ENCODE peak calls at places on chromosomes 13 and 19, in six cellular contexts. X is mesendoderm, R is trophoblast cell, L is endothelial cell of umbilical vein, Z is PC-3, I is SK-N-SH. D is an unnamed sample.
A peak's percentile ranks its signal among the peaks of the same experiment; 100 is the strongest.

GRCh38 chr19:51702754-51703654 is 9.9 kb downstream of the SPACA6 start:
- DNase-seq in Z (no peak), X (peak; percentile 91), I (peak; percentile 22), R (peak; percentile 72), L (peak; percentile 15), D (no peak)

GRCh38 chr13:114001331-114002008 is 27.6 kb upstream of the C13orf46 start:
- DNase-seq in R (no peak), Z (no peak), L (no peak), X (no peak), I (no peak), D (no peak)

GRCh38 chr13:44399045-44399444 is 25.4 kb downstream of the SERP2 start:
- DNase-seq in X (no peak), Z (no peak), R (no peak), L (no peak), I (no peak), D (no peak)

GRCh38 chr13:30376426-30377311 is 45.6 kb upstream of the UBE2L5 start:
- DNase-seq in I (no peak), Z (peak; percentile 29), L (no peak), R (no peak), X (no peak), D (no peak)

GRCh38 chr19:13164370-13165090 is 14.3 kb downstream of the IER2 start:
- DNase-seq in X (peak; percentile 99), I (peak; percentile 84), Z (peak; percentile 75), L (peak; percentile 89), R (peak; percentile 31), D (peak; percentile 48)

GRCh38 chr13:71578048-71578447 is 289.0 kb downstream of the DACH1 start:
- DNase-seq in Z (no peak), R (no peak), X (peak; percentile 2), I (no peak), L (no peak), D (no peak)

GRCh38 chr13:40692946-40693345 is 26.5 kb upstream of the FOXO1 start:
- DNase-seq in Z (peak; percentile 18), L (peak; percentile 15), I (no peak), X (no peak), R (peak; percentile 5), D (no peak)

GRCh38 chr13:92074658-92075057 is 676.2 kb downstream of the GPC5 start:
- DNase-seq in Z (peak; percentile 7), R (peak; percentile 4), X (peak; percentile 58), I (peak; percentile 14), L (no peak), D (no peak)

GRCh38 chr13:42073683-42074082 is 25.2 kb downstream of the DGKH start:
- DNase-seq in X (no peak), Z (no peak), R (no peak), L (peak; percentile 41), I (no peak), D (no peak)

GRCh38 chr19:18667531-18668251 is 15.8 kb upstream of the CRTC1 start:
- DNase-seq in Z (no peak), X (no peak), L (no peak), R (peak; percentile 98), I (no peak), D (no peak)

GRCh38 chr19:42601811-42602443 is 7.2 kb upstream of the CEACAM8 start:
- DNase-seq in L (no peak), I (no peak), Z (peak; percentile 44), R (peak; percentile 62), X (peak; percentile 3), D (peak; percentile 53)

GRCh38 chr19:47891622-47891922 is 5.5 kb upstream of the SULT2A1 start:
- DNase-seq in L (no peak), Z (no peak), X (peak; percentile 87), R (no peak), I (peak; percentile 31), D (no peak)

GRCh38 chr19:3463959-3464796 is 16.1 kb downstream of the SMIM24 start:
- DNase-seq in Z (no peak), L (no peak), R (no peak), I (peak; percentile 44), X (no peak), D (no peak)

GRCh38 chr13:114130708-114131580 is 1.5 kb downstream of the RASA3 start:
- DNase-seq in L (peak; percentile 74), X (peak; percentile 90), Z (peak; percentile 70), I (peak; percentile 88), R (no peak), D (peak; percentile 76)

GRCh38 chr19:38392707-38393308 is 4.3 kb downstream of the SPRED3 start:
- DNase-seq in X (peak; percentile 26), R (no peak), L (no peak), Z (peak; percentile 10), I (no peak), D (peak; percentile 45)

GRCh38 chr13:31093145-31093885 is 68.4 kb downstream of the HSPH1 start:
- DNase-seq in X (no peak), L (no peak), Z (no peak), R (peak; percentile 62), I (no peak), D (no peak)

GRCh38 chr19:57317503-57317902 is 2.8 kb upstream of the ZNF543 start:
- DNase-seq in R (peak; percentile 43), Z (no peak), X (no peak), I (peak; percentile 36), L (no peak), D (peak; percentile 26)

GRCh38 chr19:41925208-41926003 is 2.8 kb downstream of the ERFL start:
- DNase-seq in X (no peak), I (no peak), R (no peak), Z (no peak), L (no peak), D (no peak)

GRCh38 chr13:51935326-51936171 is 73.8 kb downstream of the CCDC70 start:
- DNase-seq in I (peak; percentile 49), Z (peak; percentile 44), X (peak; percentile 65), L (no peak), R (peak; percentile 48), D (peak; percentile 25)

GRCh38 chr19:15461694-15462093 is 2.6 kb downstream of the RASAL3 start:
- DNase-seq in I (no peak), Z (no peak), R (no peak), X (no peak), L (no peak), D (no peak)

GRCh38 chr19:9430444-9430843 is 4.9 kb downstream of the ZNF266 start:
- DNase-seq in X (no peak), Z (no peak), I (no peak), L (no peak), R (no peak), D (no peak)

GRCh38 chr13:100707818-100708740 is 33.5 kb upstream of the TMTC4 start:
- DNase-seq in I (no peak), X (no peak), Z (peak; percentile 2), L (no peak), R (no peak), D (no peak)

GRCh38 chr19:32864318-32865007 is 5.1 kb downstream of the SLC7A9 start:
- DNase-seq in X (no peak), I (no peak), Z (no peak), R (no peak), L (no peak), D (no peak)

GRCh38 chr19:32336259-32337111 is 8.9 kb upstream of the ZNF507 start:
- DNase-seq in I (no peak), R (peak; percentile 13), X (no peak), L (no peak), Z (peak; percentile 15), D (peak; percentile 48)

GRCh38 chr19:18861917-18862316 is 30.2 kb downstream of the UPF1 start:
- DNase-seq in L (no peak), R (no peak), X (no peak), Z (no peak), I (no peak), D (no peak)

GRCh38 chr13:48266967-48267639 is 34.1 kb downstream of the ITM2B start:
- DNase-seq in R (peak; percentile 30), L (no peak), I (no peak), X (peak; percentile 39), Z (no peak), D (no peak)

GRCh38 chr19:38434549-38435051 is 1.1 kb downstream of the RYR1 start:
- DNase-seq in L (no peak), R (no peak), X (peak; percentile 72), Z (no peak), I (no peak), D (no peak)

GRCh38 chr19:7497292-7497691 is 8.5 kb upstream of the PEX11G start:
- DNase-seq in X (peak; percentile 51), I (no peak), L (no peak), R (peak; percentile 49), Z (no peak), D (peak; percentile 48)

GRCh38 chr19:14089412-14089661 is 1.2 kb downstream of the SAMD1 start:
- DNase-seq in I (peak; percentile 42), R (peak; percentile 25), X (peak; percentile 55), Z (peak; percentile 21), L (peak; percentile 48), D (peak; percentile 40)

GRCh38 chr19:5341448-5341820 is 822 bp upstream of the PTPRS start:
- DNase-seq in X (no peak), L (no peak), I (no peak), R (peak; percentile 79), Z (no peak), D (no peak)

GRCh38 chr13:42997381-42997780 is 5.3 kb upstream of the EPSTI1 start:
- DNase-seq in L (peak; percentile 14), X (no peak), Z (no peak), I (no peak), R (no peak), D (peak; percentile 50)

GRCh38 chr13:95497307-95497943 is 55.1 kb upstream of the CLDN10 start:
- DNase-seq in X (no peak), L (peak; percentile 14), I (peak; percentile 39), Z (no peak), R (no peak), D (no peak)

GRCh38 chr13:32456591-32456990 is 28.7 kb upstream of the N4BP2L1 start:
- DNase-seq in X (no peak), R (no peak), I (no peak), L (no peak), Z (no peak), D (no peak)

GRCh38 chr13:97403893-97404683 is 29.9 kb upstream of the RAP2A start:
- DNase-seq in I (no peak), Z (peak; percentile 11), R (no peak), X (no peak), L (no peak), D (no peak)

GRCh38 chr13:26621731-26622401 is 64.4 kb downstream of the WASF3 start:
- DNase-seq in I (no peak), X (no peak), Z (no peak), L (no peak), R (no peak), D (no peak)

GRCh38 chr19:1307320-1307719 is 21.6 kb downstream of the EFNA2 start:
- DNase-seq in X (no peak), I (no peak), Z (no peak), L (no peak), R (peak; percentile 86), D (no peak)
- H3K9ac ChIP-seq in X (no peak overlapping the region), I (no peak overlapping the region), Z (no peak overlapping the region), L (no peak overlapping the region), R (no peak overlapping the region), D (no peak overlapping the region)

GRCh38 chr19:40280608-40281221 is 4.4 kb downstream of the AKT2 start:
- DNase-seq in L (no peak), X (peak; percentile 57), I (no peak), R (no peak), Z (no peak), D (no peak)
- H3K9ac ChIP-seq in L (no peak overlapping the region), X (peak overlapping the region; percentile 34), I (no peak overlapping the region), R (no peak overlapping the region), Z (no peak overlapping the region), D (peak overlapping the region; percentile 92)

GRCh38 chr19:10835089-10835753 is 791 bp downstream of the TMED1 start:
- DNase-seq in L (peak; percentile 21), R (peak; percentile 100), Z (peak; percentile 29), I (no peak), X (no peak), D (no peak)
- H3K9ac ChIP-seq in L (no peak overlapping the region), R (no peak overlapping the region), Z (peak overlapping the region; percentile 46), I (peak overlapping the region; percentile 60), X (peak overlapping the region; percentile 31), D (peak overlapping the region; percentile 51)

GRCh38 chr13:35354882-35355281 is 121.6 kb downstream of the MAB21L1 start:
- DNase-seq in L (no peak), Z (no peak), R (no peak), I (no peak), X (no peak), D (no peak)
- H3K9ac ChIP-seq in L (no peak overlapping the region), Z (no peak overlapping the region), R (no peak overlapping the region), I (no peak overlapping the region), X (no peak overlapping the region), D (no peak overlapping the region)